ENCODE peak calls at places on chromosome 21, in eight cellular contexts. G, V, D, T, J, R, F and B are unnamed samples.

GRCh38 chr21:35503646-35504045 is 454.5 kb upstream of the RUNX1 start:
- DNase-seq in R (no peak), F (no peak), J (no peak), V (no peak), G (peak; percentile 47), T (peak; percentile 53), D (peak; percentile 11), B (no peak)

GRCh38 chr21:19899645-19900044 is 1098.6 kb upstream of the NCAM2 start:
- DNase-seq in G (no peak), T (no peak), F (no peak), J (no peak), D (no peak), R (no peak), V (no peak), B (no peak)

GRCh38 chr21:46066843-46067331 is 31.0 kb upstream of the COL6A2 start:
- DNase-seq in T (peak; percentile 72), V (no peak), D (no peak), J (no peak), G (peak; percentile 53), R (no peak), F (no peak), B (no peak)

GRCh38 chr21:25573409-25574206 is 33.7 kb downstream of the MRPL39 start:
- DNase-seq in J (peak; percentile 51), T (peak; percentile 75), D (peak; percentile 34), F (no peak), V (no peak), G (peak; percentile 97), R (no peak), B (no peak)

GRCh38 chr21:42406846-42407245 is 3.1 kb downstream of the UBASH3A start:
- DNase-seq in T (no peak), D (no peak), R (no peak), V (no peak), G (no peak), F (no peak), J (no peak), B (no peak)

GRCh38 chr21:38448619-38449186 is 49.6 kb downstream of the ERG start:
- DNase-seq in D (no peak), G (no peak), V (peak; percentile 56), R (peak; percentile 34), J (no peak), F (no peak), T (peak; percentile 62), B (no peak)

GRCh38 chr21:28454978-28455600 is 537.6 kb downstream of the LTN1 start:
- DNase-seq in V (no peak), G (peak; percentile 48), J (no peak), T (peak; percentile 95), R (no peak), F (no peak), D (no peak), B (no peak)

GRCh38 chr21:34534522-34534921 is 22.5 kb upstream of the KCNE1 start:
- DNase-seq in D (no peak), T (peak; percentile 80), R (no peak), J (no peak), V (no peak), G (peak; percentile 61), F (no peak), B (no peak)

GRCh38 chr21:21632926-21633325 is 634.7 kb downstream of the NCAM2 start:
- DNase-seq in J (no peak), R (no peak), V (no peak), T (no peak), G (peak; percentile 61), D (no peak), F (no peak), B (no peak)

GRCh38 chr21:46226146-46226545 is 2.4 kb downstream of the LSS start:
- DNase-seq in J (no peak), G (no peak), R (no peak), T (no peak), V (no peak), D (no peak), F (no peak), B (no peak)

GRCh38 chr21:22096314-22096713 is 1098.1 kb downstream of the NCAM2 start:
- DNase-seq in T (no peak), G (no peak), F (no peak), R (no peak), D (no peak), J (no peak), V (no peak), B (no peak)

GRCh38 chr21:38639782-38640750 is 141.8 kb upstream of the ERG start:
- DNase-seq in D (no peak), G (no peak), J (no peak), T (no peak), F (no peak), V (no peak), R (no peak), B (no peak)

GRCh38 chr21:24045775-24046215 is 1561.5 kb downstream of the MRPL39 start:
- DNase-seq in G (peak; percentile 93), J (peak; percentile 57), V (peak; percentile 13), R (peak; percentile 9), F (no peak), D (peak; percentile 11), T (no peak), B (peak; percentile 66)

GRCh38 chr21:43866233-43866632 is 1.2 kb downstream of the AGPAT3 start:
- DNase-seq in J (peak; percentile 45), F (peak; percentile 84), R (no peak), V (peak; percentile 59), D (peak; percentile 21), T (peak; percentile 60), G (peak; percentile 36), B (no peak)

GRCh38 chr21:43835861-43836260 is 29.2 kb upstream of the AGPAT3 start:
- DNase-seq in F (no peak), D (no peak), V (no peak), J (no peak), G (no peak), T (no peak), R (no peak), B (no peak)

GRCh38 chr21:21007606-21008005 is 9.4 kb downstream of the NCAM2 start:
- DNase-seq in T (peak; percentile 3), R (no peak), V (no peak), D (no peak), G (peak; percentile 48), J (no peak), F (no peak), B (no peak)

GRCh38 chr21:33541105-33541711 is 709 bp downstream of the GART start:
- DNase-seq in F (peak; percentile 24), R (no peak), T (peak; percentile 13), J (no peak), D (no peak), V (peak; percentile 32), G (no peak), B (no peak)

GRCh38 chr21:32088471-32088870 is 190.4 kb downstream of the MIS18A start:
- DNase-seq in V (no peak), R (no peak), F (no peak), G (no peak), J (no peak), T (no peak), D (no peak), B (no peak)

GRCh38 chr21:32093758-32094463 is 184.9 kb downstream of the MIS18A start:
- DNase-seq in G (no peak), V (no peak), D (no peak), T (no peak), R (no peak), F (no peak), J (no peak), B (no peak)

GRCh38 chr21:32090961-32091360 is 187.9 kb downstream of the MIS18A start:
- DNase-seq in R (no peak), J (no peak), G (no peak), F (no peak), V (no peak), T (no peak), D (no peak), B (no peak)

GRCh38 chr21:32087452-32087851 is 191.4 kb downstream of the MIS18A start:
- DNase-seq in D (no peak), F (no peak), T (no peak), G (no peak), J (no peak), R (no peak), V (no peak), B (no peak)

GRCh38 chr21:32089771-32090170 is 189.1 kb downstream of the MIS18A start:
- DNase-seq in R (no peak), D (no peak), V (no peak), G (no peak), J (no peak), T (no peak), F (no peak), B (no peak)
- TF ChIP-seq CTCF in R (no peak), D (no peak), V (no peak), G (no peak), J (no peak), T (no peak), F (no peak), B (no peak)

DNA sequence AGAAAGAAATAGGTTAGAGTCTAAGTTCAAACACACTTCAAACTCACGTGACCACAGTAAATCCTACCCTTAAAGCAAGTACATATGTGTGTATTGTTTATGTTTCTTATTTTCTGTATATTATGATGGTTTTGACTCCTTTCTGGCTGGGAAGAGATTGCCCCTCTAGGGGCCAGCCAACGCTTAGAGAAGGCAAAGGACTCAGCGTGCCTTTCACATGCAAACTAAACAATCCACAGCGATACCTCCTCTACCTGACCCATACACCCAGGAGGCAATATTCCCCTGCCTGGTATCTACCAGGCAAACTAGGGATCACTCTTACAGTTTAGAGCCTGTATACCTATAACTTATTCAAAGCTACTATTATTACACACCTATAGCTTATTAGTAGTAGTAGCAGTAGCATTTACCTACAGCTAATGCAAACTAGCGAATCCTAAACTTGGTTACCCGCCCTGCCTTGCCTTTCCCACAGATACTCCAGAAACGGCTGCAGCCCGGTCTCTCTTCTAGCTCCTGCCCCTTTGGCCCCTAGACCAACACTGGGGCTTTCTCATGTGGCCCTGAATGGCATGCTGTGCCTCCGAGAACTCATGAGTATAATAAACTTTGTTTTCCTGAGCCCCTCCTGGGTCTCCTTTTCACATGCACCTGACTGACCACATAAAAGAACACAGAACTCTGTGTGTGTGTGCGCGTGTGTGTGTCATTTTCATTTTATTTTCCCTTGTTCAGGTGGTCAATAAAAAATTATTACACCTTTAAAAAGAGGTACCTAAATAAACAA is 14.0 kb downstream of the NRIP1 start:
- DNase-seq in J (no peak), T (no peak), F (no peak), V (peak; percentile 70), G (no peak), R (peak; percentile 26), D (no peak), B (no peak)
- TF ChIP-seq CTCF in J (no peak), T (no peak), F (no peak), V (no peak), G (no peak), R (no peak), D (no peak), B (no peak)

GRCh38 chr21:17514124-17514481 is 1.3 kb downstream of the CXADR start:
- DNase-seq in J (no peak), G (peak; percentile 53), F (no peak), D (no peak), T (no peak), V (peak; percentile 91), R (no peak), B (no peak)
- TF ChIP-seq CTCF in J (no peak), G (no peak), F (no peak), D (no peak), T (no peak), V (no peak), R (no peak), B (no peak)

DNA sequence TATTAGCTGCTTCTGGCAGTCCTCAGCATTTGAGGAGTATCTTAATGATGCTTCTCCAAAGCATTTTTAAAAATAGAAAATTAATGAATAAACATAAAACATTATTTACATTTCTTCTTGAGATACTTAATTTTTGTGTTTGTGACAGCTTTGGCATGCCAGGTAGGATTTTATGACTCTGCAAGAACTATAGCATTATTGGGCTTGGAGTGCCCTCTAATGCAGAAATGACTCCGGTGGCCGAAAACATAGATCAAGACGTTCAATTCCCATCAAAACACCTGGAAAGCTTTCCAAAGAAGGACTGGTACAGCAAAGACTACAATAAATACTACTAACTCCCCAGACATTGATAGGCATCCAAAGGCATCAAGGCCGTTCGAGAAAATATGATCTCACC is 366.4 kb upstream of the CXADR start:
- DNase-seq in D (no peak), V (peak; percentile 36), R (no peak), T (no peak), G (no peak), F (no peak), J (peak; percentile 10), B (no peak)
- TF ChIP-seq CTCF in D (no peak), V (peak; percentile 49), R (no peak), T (no peak), G (no peak), F (no peak), J (peak; percentile 39), B (no peak)